ENCODE peak calls at places on chromosomes 13 and 19, in nine cellular contexts. Q, R, S, M, A, C, O, B and W are unnamed samples.
A peak's percentile ranks its signal among the peaks of the same experiment; 100 is the strongest.

GRCh38 chr13:48403151-48403631 is 9.7 kb downstream of the LPAR6 start:
- DNase-seq in O (no peak), A (no peak), C (peak; percentile 18), M (no peak), R (no peak), Q (no peak), B (peak; percentile 53), S (no peak), W (no peak)

GRCh38 chr13:102948006-102948405 is 102.2 kb downstream of the ERCC5 start:
- DNase-seq in R (no peak), S (no peak), B (peak; percentile 10), Q (no peak), C (no peak), A (peak; percentile 12), O (peak; percentile 23), M (no peak), W (peak; percentile 30)

GRCh38 chr13:91537376-91537775 is 139.0 kb downstream of the GPC5 start:
- DNase-seq in S (no peak), B (no peak), C (no peak), M (no peak), A (no peak), R (no peak), Q (no peak), O (no peak), W (no peak)

GRCh38 chr13:46893820-46894533 is 2.9 kb downstream of the HTR2A start:
- DNase-seq in Q (peak; percentile 50), C (peak; percentile 17), O (peak; percentile 40), A (peak; percentile 52), M (peak; percentile 84), R (peak; percentile 66), B (peak; percentile 53), S (peak; percentile 78), W (peak; percentile 49)

GRCh38 chr19:42295831-42296525 is 6.0 kb upstream of the PRR19 start:
- DNase-seq in Q (no peak), O (peak; percentile 72), C (peak; percentile 41), B (peak; percentile 62), A (peak; percentile 95), S (peak; percentile 85), R (peak; percentile 89), M (peak; percentile 87), W (peak; percentile 94)

GRCh38 chr13:93577105-93577504 is 350.5 kb downstream of the GPC6 start:
- DNase-seq in C (no peak), M (no peak), B (no peak), R (no peak), S (no peak), O (no peak), Q (no peak), A (no peak), W (no peak)

GRCh38 chr13:45500492-45501174 is 35.9 kb downstream of the COG3 start:
- DNase-seq in O (peak; percentile 39), A (no peak), C (peak; percentile 96), B (peak; percentile 95), Q (peak; percentile 91), S (no peak), M (no peak), R (no peak), W (no peak)

GRCh38 chr13:58343081-58343480 is 711.5 kb downstream of the PCDH17 start:
- DNase-seq in B (peak; percentile 20), S (no peak), R (no peak), O (peak; percentile 2), C (no peak), A (no peak), M (no peak), Q (no peak), W (no peak)

GRCh38 chr19:4096049-4096892 is 27.7 kb downstream of the MAP2K2 start:
- DNase-seq in M (no peak), O (no peak), C (no peak), Q (no peak), S (no peak), B (no peak), R (peak; percentile 91), A (no peak), W (no peak)

GRCh38 chr19:1450735-1451669 is 1.1 kb downstream of the APC2 start:
- DNase-seq in R (no peak), S (no peak), Q (no peak), A (no peak), C (no peak), O (no peak), M (no peak), B (no peak), W (no peak)

GRCh38 chr13:27168086-27168485 is 3.5 kb downstream of the USP12 start:
- DNase-seq in C (no peak), A (no peak), O (no peak), B (no peak), Q (no peak), S (no peak), R (no peak), M (no peak), W (no peak)
- H3K4me3 ChIP-seq in C (no peak overlapping the region), A (no peak overlapping the region), O (no peak overlapping the region), B (no peak overlapping the region), Q (no peak overlapping the region), S (no peak overlapping the region), R (no peak overlapping the region), M (no peak overlapping the region), W (no peak overlapping the region)

DNA sequence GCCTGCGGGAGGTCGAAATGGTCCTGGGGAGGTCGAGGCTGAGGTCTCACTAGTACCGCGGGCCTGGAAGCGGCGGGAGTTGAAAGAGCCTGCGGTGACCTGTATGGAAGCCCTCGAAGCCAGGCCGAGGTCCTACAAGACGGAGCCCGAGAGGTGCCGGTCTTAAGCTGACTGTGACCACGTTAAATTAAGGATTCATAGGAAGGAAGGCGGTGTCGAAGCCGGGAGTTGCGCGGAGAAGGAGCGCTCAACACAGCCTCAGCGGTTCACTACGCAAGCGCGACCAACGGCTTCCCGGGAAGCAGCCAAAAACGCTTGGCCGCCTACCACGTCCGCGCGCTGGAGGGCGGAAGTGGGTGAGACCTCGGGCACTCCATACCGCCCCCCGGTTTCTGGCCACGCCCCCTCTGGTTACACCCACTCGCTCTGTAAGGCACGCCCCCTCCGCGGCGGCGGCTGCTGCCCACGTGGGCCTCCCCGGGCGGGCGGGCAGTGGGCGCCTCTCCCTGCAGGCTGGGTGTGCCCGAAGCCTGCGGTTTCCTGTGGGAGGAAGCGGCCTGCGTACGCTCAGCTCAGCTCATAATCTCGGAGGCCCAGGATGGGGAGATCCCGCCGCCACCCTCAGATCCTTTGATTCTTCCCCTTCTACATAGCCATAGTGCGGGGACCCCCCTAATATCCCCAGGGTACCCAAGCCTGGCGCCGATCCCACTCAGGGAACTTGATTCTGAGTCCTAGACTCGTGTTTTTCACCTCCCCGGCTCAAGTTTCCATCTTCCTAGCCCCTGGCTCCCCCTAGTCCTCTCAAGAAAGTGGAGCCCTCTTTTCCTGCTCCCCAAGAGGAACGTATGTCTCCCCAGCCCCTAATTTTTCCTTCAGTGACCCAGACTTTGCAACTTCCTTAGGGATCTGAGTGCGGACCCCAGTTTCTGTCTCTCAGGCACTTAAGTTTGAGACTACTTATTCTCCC is 3.4 kb upstream of the EMP3 start:
- DNase-seq in R (peak; percentile 100), M (peak; percentile 100), S (peak; percentile 99), A (peak; percentile 98), Q (peak; percentile 95), B (peak; percentile 99), C (peak; percentile 98), O (peak; percentile 99), W (peak; percentile 98)
- TF ChIP-seq CTCF in R (peak; percentile 40), M (no peak), S (no peak), A (no peak), Q (no peak), B (no peak), C (peak; percentile 15), O (no peak), W (no peak)

GRCh38 chr13:71864981-71865857 is 1.8 kb downstream of the DACH1 start:
- DNase-seq in C (no peak), R (peak; percentile 21), Q (no peak), A (no peak), S (peak; percentile 18), M (peak; percentile 11), B (peak; percentile 24), O (no peak), W (peak; percentile 46)

GRCh38 chr13:71865858-71866172 is 1.2 kb downstream of the DACH1 start:
- DNase-seq in M (no peak), C (no peak), B (peak; percentile 9), Q (no peak), O (peak; percentile 7), S (peak; percentile 14), A (no peak), R (peak; percentile 10), W (peak; percentile 25)

GRCh38 chr13:71866173-71867091 is 572 bp downstream of the DACH1 start:
- DNase-seq in S (peak; percentile 27), A (no peak), B (no peak), R (peak; percentile 24), O (peak; percentile 30), Q (no peak), C (no peak), M (peak; percentile 10), W (peak; percentile 33)

GRCh38 chr13:71863249-71863648 is 3.8 kb downstream of the DACH1 start:
- DNase-seq in S (no peak), O (no peak), C (no peak), A (no peak), R (no peak), Q (no peak), M (no peak), B (no peak), W (no peak)

DNA sequence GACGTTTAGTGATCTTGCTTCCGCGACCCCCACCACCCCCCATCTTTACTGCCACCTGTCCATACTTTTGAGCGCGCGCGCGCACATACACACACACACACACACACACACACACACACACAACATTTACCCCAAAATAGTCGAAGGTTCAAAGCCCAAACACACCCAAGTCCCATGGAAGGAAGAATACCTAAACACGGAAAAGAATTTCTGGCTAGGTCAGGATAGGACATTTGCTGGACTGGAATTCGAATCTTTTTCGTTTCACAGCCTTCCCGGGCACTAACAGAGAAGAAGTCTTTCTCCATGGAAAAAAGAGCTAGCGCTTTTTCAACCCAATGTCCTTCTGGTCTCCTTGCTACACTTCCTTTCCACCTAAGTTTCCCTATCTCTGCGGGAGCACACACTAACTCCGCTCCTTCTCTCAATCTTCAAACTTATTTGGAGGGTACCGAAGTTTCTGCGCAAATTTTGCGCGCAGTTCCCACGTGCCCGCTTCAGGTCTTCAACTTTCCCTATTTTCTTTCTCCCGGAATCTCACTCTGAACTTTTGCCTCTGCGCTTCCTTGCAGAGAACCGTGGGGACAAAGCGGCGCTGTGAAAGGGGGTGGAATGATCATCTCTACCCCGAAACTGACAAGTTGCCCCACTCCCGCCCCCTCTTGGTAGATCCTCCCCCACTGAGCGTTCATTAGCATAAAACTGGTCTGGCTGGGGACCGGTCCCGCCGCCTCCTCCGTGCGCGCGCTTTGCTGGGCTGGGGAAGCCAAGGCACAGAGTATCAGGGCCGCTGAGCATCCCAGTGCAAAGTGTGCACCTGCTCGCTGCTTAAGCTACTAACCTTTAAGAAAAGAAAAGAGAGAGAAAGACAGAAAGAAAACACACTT is 2.7 kb downstream of the DACH1 start:
- DNase-seq in S (peak; percentile 54), A (peak; percentile 11), C (no peak), M (peak; percentile 12), O (peak; percentile 29), B (peak; percentile 14), Q (no peak), R (peak; percentile 81), W (peak; percentile 77)
- H3K4me3 ChIP-seq in S (peak overlapping the region; percentile 45), A (peak overlapping the region; percentile 34), C (peak overlapping the region; percentile 25), M (peak overlapping the region; percentile 43), O (peak overlapping the region; percentile 42), B (peak overlapping the region; percentile 36), Q (peak overlapping the region; percentile 64), R (peak overlapping the region; percentile 60), W (peak overlapping the region; percentile 89)

DNA sequence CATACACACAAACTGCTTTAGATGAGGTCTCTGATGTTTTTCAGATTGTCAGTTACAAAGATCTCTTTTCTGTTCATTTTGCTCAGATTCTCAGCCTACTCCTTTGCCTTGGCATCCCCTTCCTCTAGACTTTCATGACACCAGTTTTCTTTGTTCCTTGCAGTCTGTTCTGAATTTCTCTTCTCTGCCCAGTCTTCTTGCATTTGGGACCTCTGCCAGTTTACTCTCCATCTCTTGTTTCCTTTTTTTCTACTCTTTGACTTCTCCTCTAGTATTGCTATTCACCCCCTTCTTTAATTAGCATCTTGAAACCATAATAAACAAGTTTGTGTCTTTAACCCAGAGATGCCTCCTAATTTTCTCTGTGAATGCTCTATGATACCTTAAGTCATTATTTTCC is 26.1 kb downstream of the EDNRB start:
- DNase-seq in C (no peak), S (no peak), B (no peak), A (no peak), M (no peak), Q (no peak), R (no peak), O (no peak), W (no peak)
- TF ChIP-seq CTCF in C (no peak), S (no peak), B (no peak), A (no peak), M (no peak), Q (no peak), R (no peak), O (no peak), W (no peak)